ENCODE peak calls at places on chromosomes 4 and X, in eight cellular contexts. T is stimulated activated CD4-positive, alpha-beta T cell treated with anti-CD3 and anti-CD28 coated beads, Interleukin-4, amount 100 ng/mL, for 48 hours; B is GM23248; F is CD4-positive, alpha-beta memory T cell; G is SW480; I is NCI-H510A; X is activated gamma-delta T cell treated with Interleukin-2 at 50 U/mL for 16 hours; O is activated CD8-positive, alpha-beta memory T cell treated with anti-CD3 and anti-CD28 coated beads for 48 hours. D is an unnamed sample.

GRCh38 chr4:182235016-182235415 is 8.2 kb upstream of the TENM3 start:
- DNase-seq in I (no peak), B (no peak), X (no peak), G (no peak), T (no peak), F (no peak), O (no peak), D (no peak)

GRCh38 chr4:107808572-107808971 is 16.2 kb upstream of the SGMS2 start:
- DNase-seq in X (no peak), O (no peak), F (no peak), I (no peak), T (no peak), G (no peak), B (no peak), D (no peak)

GRCh38 chr4:165757426-165757825 is 115.6 kb upstream of the TLL1 start:
- DNase-seq in O (no peak), I (no peak), F (no peak), X (no peak), G (no peak), B (no peak), T (no peak), D (no peak)

GRCh38 chr4:182585321-182585720 is 331.9 kb downstream of the DCTD start:
- DNase-seq in I (no peak), X (no peak), B (no peak), F (no peak), O (no peak), G (no peak), T (no peak), D (no peak)

GRCh38 chr4:3781997-3782930 is 16.1 kb downstream of the ADRA2C start:
- DNase-seq in F (no peak), G (peak), B (no peak), O (no peak), T (no peak), I (no peak), X (no peak), D (no peak)

GRCh38 chrX:2451456-2452316 is 49.1 kb downstream of the DHRSX start:
- DNase-seq in T (no peak), O (no peak), G (no peak), X (no peak), I (no peak), F (no peak), B (peak), D (no peak)

GRCh38 chr4:45120163-45120562 is 393.8 kb upstream of the GNPDA2 start:
- DNase-seq in G (no peak), X (no peak), B (no peak), O (no peak), I (peak), T (no peak), F (no peak), D (no peak)

GRCh38 chrX:78527263-78527662 is 131.9 kb downstream of the RTL3 start:
- DNase-seq in B (peak), I (no peak), T (no peak), X (no peak), O (no peak), F (no peak), G (no peak), D (no peak)

GRCh38 chr4:86011117-86011516 is 348.7 kb downstream of the MAPK10 start:
- DNase-seq in T (no peak), G (no peak), B (peak), O (no peak), I (no peak), X (no peak), F (no peak), D (no peak)

GRCh38 chr4:156312261-156312847 is 358.7 kb upstream of the CTSO start:
- DNase-seq in O (no peak), T (no peak), I (no peak), B (peak), F (no peak), G (peak), X (no peak), D (no peak)

GRCh38 chr4:117623321-117623720 is 411.0 kb upstream of the NDST3 start:
- DNase-seq in X (no peak), B (no peak), T (no peak), F (no peak), G (no peak), O (no peak), I (no peak), D (no peak)

GRCh38 chrX:130024127-130024526 is 41.7 kb downstream of the BCORL1 start:
- DNase-seq in I (peak), B (peak), G (peak), X (peak), F (peak), O (peak), T (peak), D (peak)

GRCh38 chrX:21738145-21738949 is 19.6 kb downstream of the SMPX start:
- DNase-seq in G (no peak), I (peak), O (no peak), T (no peak), X (no peak), B (no peak), F (no peak), D (no peak)

GRCh38 chrX:22526339-22526738 is 253.6 kb downstream of the CBLL2 start:
- DNase-seq in O (no peak), I (no peak), B (peak), G (peak), X (no peak), F (no peak), T (no peak), D (no peak)

GRCh38 chr4:158446106-158446505 is 75.6 kb upstream of the RXFP1 start:
- DNase-seq in O (no peak), T (no peak), G (no peak), F (no peak), B (peak), I (no peak), X (no peak), D (no peak)

GRCh38 chr4:184147858-184148799 is 69.5 kb downstream of the ENPP6 start:
- DNase-seq in X (no peak), B (peak), G (no peak), T (no peak), O (no peak), I (no peak), F (no peak), D (no peak)

GRCh38 chr4:20625460-20625859 is 74.8 kb upstream of the PACRGL start:
- DNase-seq in B (no peak), X (no peak), G (no peak), I (no peak), T (no peak), F (no peak), O (no peak), D (no peak)

GRCh38 chr4:26420438-26420837 is 69.8 kb downstream of the CCKAR start:
- DNase-seq in O (no peak), F (no peak), T (no peak), I (no peak), B (peak), X (no peak), G (no peak), D (no peak)

GRCh38 chr4:140180577-140180976 is 26.6 kb upstream of the MAML3 start:
- DNase-seq in F (no peak), G (no peak), O (no peak), T (no peak), X (no peak), B (no peak), I (no peak), D (no peak)

GRCh38 chr4:176964116-176964691 is 171.5 kb upstream of the VEGFC start:
- DNase-seq in T (no peak), O (no peak), X (no peak), B (no peak), I (no peak), G (no peak), F (no peak), D (no peak)

GRCh38 chrX:37776283-37776986 is 3.4 kb upstream of the CYBB start:
- DNase-seq in X (no peak), B (no peak), F (no peak), G (no peak), I (no peak), T (no peak), O (no peak), D (no peak)

GRCh38 chr4:26163425-26164362 is 157.1 kb upstream of the RBPJ start:
- DNase-seq in F (no peak), B (no peak), G (no peak), X (no peak), O (no peak), T (no peak), I (no peak), D (no peak)

GRCh38 chrX:115709039-115709438 is 148.1 kb downstream of the PLS3 start:
- DNase-seq in X (no peak), I (no peak), G (no peak), T (no peak), B (peak), F (no peak), O (no peak), D (no peak)

GRCh38 chrX:28135378-28136047 is 154.3 kb upstream of the DCAF8L1 start:
- DNase-seq in G (no peak), O (no peak), F (no peak), X (no peak), T (no peak), I (no peak), B (no peak), D (no peak)

GRCh38 chr4:38743866-38744265 is 38.9 kb downstream of the TLR10 start:
- DNase-seq in T (no peak), X (no peak), F (no peak), O (no peak), B (no peak), G (no peak), I (no peak), D (no peak)

GRCh38 chrX:136237074-136237473 is 14.1 kb downstream of the MAP7D3 start:
- DNase-seq in F (no peak), O (no peak), X (no peak), G (no peak), T (no peak), B (no peak), I (no peak), D (no peak)

GRCh38 chr4:170420255-170420693 is 330.5 kb upstream of the AADAT start:
- DNase-seq in F (no peak), I (no peak), T (no peak), O (no peak), G (no peak), X (no peak), B (peak), D (no peak)

GRCh38 chrX:71366674-71367256 is 608 bp downstream of the TAF1 start:
- DNase-seq in O (no peak), F (peak), T (peak), X (peak), I (no peak), B (peak), G (peak), D (no peak)

GRCh38 chr4:75552452-75552851 is 3.4 kb upstream of the ODAPH start:
- DNase-seq in B (no peak), T (no peak), G (no peak), O (no peak), X (no peak), F (no peak), I (no peak), D (no peak)